ENCODE peak calls at places on chromosomes 2 and 18, in eight cellular contexts. V is omental fat pad; N is WTC11; G is GM03348; C is naive thymus-derived CD8-positive, alpha-beta T cell; O is NCI-H2029; J is NCI-H187; B is CD8-positive, alpha-beta T cell. T is an unnamed sample.

GRCh38 chr2:45212953-45213635 is 203.8 kb upstream of the SIX2 start:
- DNase-seq in V (no peak), N (no peak), G (no peak), C (no peak), O (no peak), J (no peak), B (no peak), T (no peak)

GRCh38 chr2:236765475-236765874 is 195.8 kb downstream of the ACKR3 start:
- DNase-seq in V (no peak), N (no peak), G (no peak), C (no peak), O (no peak), J (no peak), B (no peak), T (no peak)

GRCh38 chr2:8259841-8260178 is 422.0 kb upstream of the ID2 start:
- DNase-seq in V (no peak), N (no peak), G (no peak), C (no peak), O (no peak), J (no peak), B (no peak), T (no peak)

GRCh38 chr2:25895046-25895445 is 16.8 kb upstream of the ASXL2 start:
- DNase-seq in V (no peak), N (no peak), G (no peak), C (no peak), O (no peak), J (no peak), B (no peak), T (no peak)

GRCh38 chr2:23662941-23663729 is 263.8 kb downstream of the ATAD2B start:
- DNase-seq in V (no peak), N (peak), G (peak), C (no peak), O (no peak), J (no peak), B (no peak), T (no peak)

GRCh38 chr2:166388488-166389070 is 12.8 kb upstream of the SCN9A start:
- DNase-seq in V (no peak), N (no peak), G (peak), C (no peak), O (no peak), J (no peak), B (no peak), T (no peak)

GRCh38 chr2:229313591-229313990 is 42.5 kb upstream of the PID1 start:
- DNase-seq in V (no peak), N (no peak), G (peak), C (no peak), O (no peak), J (no peak), B (no peak), T (no peak)

GRCh38 chr18:11570073-11570588 is 39.3 kb upstream of the SLC35G4 start:
- DNase-seq in V (no peak), N (peak), G (no peak), C (no peak), O (no peak), J (no peak), B (no peak), T (no peak)

GRCh38 chr2:33069894-33070651 is 123.3 kb downstream of the LTBP1 start:
- DNase-seq in V (no peak), N (no peak), G (peak), C (no peak), O (no peak), J (no peak), B (no peak), T (no peak)

GRCh38 chr2:190854726-190855125 is 25.9 kb upstream of the GLS start:
- DNase-seq in V (no peak), N (no peak), G (no peak), C (no peak), O (no peak), J (no peak), B (no peak), T (no peak)

GRCh38 chr18:10166164-10166807 is 252.5 kb downstream of the VAPA start:
- DNase-seq in V (no peak), N (no peak), G (no peak), C (no peak), O (no peak), J (no peak), B (no peak), T (no peak)

GRCh38 chr2:165745916-165746315 is 48.1 kb downstream of the GALNT3 start:
- DNase-seq in V (no peak), N (no peak), G (peak), C (no peak), O (no peak), J (no peak), B (no peak), T (no peak)

GRCh38 chr18:9042766-9043481 is 59.6 kb upstream of the NDUFV2 start:
- DNase-seq in V (no peak), N (no peak), G (no peak), C (no peak), O (no peak), J (no peak), B (no peak), T (no peak)

GRCh38 chr2:110746586-110747521 is 14.5 kb downstream of the ACOXL start:
- DNase-seq in V (no peak), N (no peak), G (no peak), C (no peak), O (no peak), J (no peak), B (no peak), T (no peak)

GRCh38 chr18:22703883-22704626 is 229.1 kb upstream of the RBBP8 start:
- DNase-seq in V (no peak), N (no peak), G (peak), C (no peak), O (no peak), J (no peak), B (no peak), T (no peak)

GRCh38 chr2:53787255-53787910 is 539 bp downstream of the ERLEC1 start:
- DNase-seq in V (peak), N (no peak), G (peak), C (no peak), O (no peak), J (no peak), B (no peak), T (peak)